ENCODE peak calls at places on chromosomes 1 and 21, in seven cellular contexts. F, U, K, G, R, A and D are unnamed samples.

GRCh38 chr1:114322726-114323125 is 169.1 kb upstream of the SYT6 start:
- DNase-seq in A (no peak), F (no peak), R (no peak), K (no peak), U (no peak), G (no peak), D (no peak)

GRCh38 chr21:33844104-33844889 is 71.3 kb downstream of the ATP5PO start:
- DNase-seq in R (no peak), G (no peak), K (no peak), U (peak), F (no peak), A (peak), D (no peak)

GRCh38 chr1:155466617-155466972 is 96.0 kb downstream of the ASH1L start:
- DNase-seq in F (no peak), A (no peak), G (no peak), U (no peak), K (no peak), R (no peak), D (no peak)

GRCh38 chr1:221089273-221089672 is 210.0 kb downstream of the HLX start:
- DNase-seq in G (no peak), K (no peak), R (peak), A (no peak), U (no peak), F (no peak), D (no peak)

GRCh38 chr21:46161180-46161799 is 5.9 kb upstream of the FTCD start:
- DNase-seq in A (peak), G (no peak), R (no peak), U (no peak), K (no peak), F (peak), D (no peak)

GRCh38 chr1:52660807-52661206 is 27.8 kb downstream of the SHISAL2A start:
- DNase-seq in U (no peak), A (no peak), F (no peak), K (no peak), G (no peak), R (no peak), D (no peak)

GRCh38 chr1:44792736-44793502 is 4.9 kb upstream of the BEST4 start:
- DNase-seq in R (no peak), F (no peak), U (no peak), A (peak), K (no peak), G (no peak), D (no peak)

GRCh38 chr1:16324456-16324890 is 27.8 kb downstream of the FBXO42 start:
- DNase-seq in F (no peak), A (no peak), K (peak), G (no peak), U (no peak), R (no peak), D (peak)

GRCh38 chr1:207873055-207873890 is 37.7 kb downstream of the CD34 start:
- DNase-seq in R (no peak), U (peak), A (no peak), G (no peak), F (no peak), K (no peak), D (no peak)
- H3K4me3 ChIP-seq in R (no peak), U (no peak), A (no peak), G (peak), F (no peak), K (no peak), D (no peak)

DNA sequence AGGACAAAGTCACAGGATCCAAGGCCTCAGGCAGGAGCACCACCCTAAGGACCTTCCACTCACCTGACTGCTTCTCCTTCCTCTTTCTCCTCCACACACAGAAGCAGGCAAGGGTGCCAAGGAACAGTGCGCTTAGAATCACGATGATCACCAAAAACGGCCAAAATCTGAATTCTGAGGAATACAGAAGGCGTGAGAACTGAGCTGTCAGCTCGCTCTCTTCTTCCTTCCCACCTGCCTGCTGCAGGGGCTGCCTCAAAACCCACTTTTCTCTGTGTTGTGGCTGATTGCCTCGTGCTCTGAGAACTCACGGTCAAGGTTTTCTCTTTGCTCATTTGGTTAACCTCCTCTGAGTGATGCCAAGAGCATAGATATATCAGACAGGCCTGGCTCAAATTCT is 23.8 kb downstream of the CD244 start:
- DNase-seq in G (peak), K (no peak), A (no peak), R (no peak), F (no peak), U (no peak), D (no peak)
- H3K4me3 ChIP-seq in G (peak), K (no peak), A (no peak), R (no peak), F (no peak), U (no peak), D (no peak)

DNA sequence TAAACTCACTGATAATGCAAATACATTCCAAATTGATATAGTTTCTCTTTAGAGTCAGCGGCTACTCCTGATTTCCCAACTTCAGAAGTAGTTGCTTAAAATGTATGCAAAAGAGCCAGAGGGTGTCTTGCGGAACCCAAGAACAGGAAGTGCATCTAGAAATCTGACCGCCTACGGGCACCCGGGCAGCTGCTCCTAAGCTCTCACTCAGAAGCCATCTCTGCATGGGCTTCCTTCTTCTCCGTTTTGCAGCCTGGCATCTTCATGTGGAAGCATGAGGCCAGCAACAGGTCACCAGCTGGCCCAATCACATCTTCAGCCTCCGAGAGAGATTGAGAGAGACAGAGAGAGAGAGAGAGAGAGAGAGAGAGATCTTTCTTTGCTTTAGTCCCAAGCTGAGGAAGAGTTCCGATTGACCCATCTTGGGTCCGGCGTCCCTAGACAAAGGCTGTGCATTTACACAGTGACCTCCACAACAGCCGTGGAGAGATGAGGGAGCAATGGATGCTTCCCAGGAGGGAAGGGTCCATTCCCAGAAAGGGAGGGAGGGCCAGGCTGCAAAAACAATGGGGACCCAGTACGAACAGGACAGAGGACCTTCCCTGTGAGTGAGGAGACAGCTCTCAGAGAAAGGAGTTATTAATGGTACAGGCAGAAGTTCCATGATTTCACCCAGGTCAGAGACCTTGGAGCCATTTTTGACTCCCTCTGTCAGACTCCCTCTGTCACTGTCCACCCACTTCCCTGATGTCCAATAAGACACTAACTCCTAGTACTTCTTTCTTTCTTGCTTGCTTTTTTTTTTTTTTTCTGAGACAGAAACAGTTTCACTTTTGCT is 28.2 kb upstream of the SLC30A1 start:
- DNase-seq in G (peak), U (no peak), K (no peak), F (no peak), A (no peak), R (no peak), D (no peak)
- H3K4me3 ChIP-seq in G (peak), U (no peak), K (no peak), F (no peak), A (no peak), R (no peak), D (no peak)

GRCh38 chr1:201516511-201517127 is 9.7 kb upstream of the CSRP1 start:
- DNase-seq in U (no peak), G (no peak), R (no peak), F (no peak), K (no peak), A (no peak), D (no peak)

GRCh38 chr1:201515895-201516294 is 9.0 kb upstream of the CSRP1 start:
- DNase-seq in A (no peak), K (no peak), G (no peak), F (no peak), U (no peak), R (no peak), D (peak)

GRCh38 chr1:201518105-201518504 is 11.2 kb upstream of the CSRP1 start:
- DNase-seq in R (no peak), F (no peak), K (no peak), U (no peak), G (no peak), A (no peak), D (no peak)

GRCh38 chr1:201515062-201515750 is 8.3 kb upstream of the CSRP1 start:
- DNase-seq in F (no peak), A (no peak), U (no peak), R (no peak), K (no peak), G (no peak), D (no peak)

DNA sequence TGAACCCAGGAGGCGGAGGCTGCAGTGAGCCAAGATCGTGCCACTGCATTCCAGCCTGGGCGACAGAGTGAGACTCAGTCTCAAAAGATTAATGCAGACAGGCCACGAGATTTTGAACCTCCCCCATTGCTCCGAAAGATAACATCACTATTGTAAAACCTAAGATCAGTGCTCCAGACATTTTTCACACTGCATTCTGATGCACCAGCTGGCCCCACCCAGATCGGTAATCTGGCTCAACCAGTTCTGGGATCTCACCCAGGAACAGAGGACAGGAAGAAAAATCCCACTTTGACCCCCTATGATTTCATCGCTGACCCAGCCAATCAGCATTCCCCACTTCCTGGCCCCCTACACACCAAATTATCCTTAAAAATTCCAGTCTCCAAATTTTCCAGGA is 10.7 kb upstream of the CSRP1 start:
- DNase-seq in R (no peak), F (no peak), U (no peak), G (no peak), A (no peak), K (no peak), D (peak)
- H3K4me3 ChIP-seq in R (no peak), F (no peak), U (no peak), G (no peak), A (no peak), K (no peak), D (no peak)